ENCODE peak calls at places on chromosomes 16 and 17, in nine cellular contexts. R is body of pancreas, H is heart left ventricle, E is suprapubic skin, V is tibial nerve, K is A549, D is uterus, W is esophagus squamous epithelium, G is Peyer's patch. I is an unnamed sample.
A peak's percentile ranks its signal among the peaks of the same experiment; 100 is the strongest.

GRCh38 chr16:20073203-20074088 is at the start of gene GPR139:
- DNase-seq in R (no peak), H (no peak), E (no peak), V (no peak), K (no peak), D (no peak), W (no peak), G (no peak), I (no peak)

GRCh38 chr17:76630151-76630550 is 13.4 kb downstream of the ST6GALNAC1 start:
- DNase-seq in R (no peak), H (no peak), E (no peak), V (no peak), K (no peak), D (no peak), W (no peak), G (no peak), I (no peak)

GRCh38 chr16:23119570-23119969 is 29.7 kb downstream of the USP31 start:
- DNase-seq in R (no peak), H (no peak), E (no peak), V (no peak), K (no peak), D (no peak), W (no peak), G (no peak), I (no peak)

GRCh38 chr17:4230142-4230541 is 33.6 kb downstream of the ANKFY1 start:
- DNase-seq in R (peak; percentile 60), H (no peak), E (no peak), V (peak; percentile 72), K (peak; percentile 56), D (peak; percentile 89), W (no peak), G (no peak), I (no peak)

GRCh38 chr17:66661411-66661843 is 173.5 kb upstream of the CACNG5 start:
- DNase-seq in R (no peak), H (no peak), E (no peak), V (no peak), K (peak; percentile 77), D (no peak), W (no peak), G (no peak), I (no peak)

GRCh38 chr17:47687748-47688147 is 6.2 kb upstream of the TBKBP1 start:
- DNase-seq in R (no peak), H (no peak), E (no peak), V (no peak), K (no peak), D (no peak), W (no peak), G (no peak), I (no peak)

GRCh38 chr16:4433228-4433627 is 7.6 kb downstream of the DNAJA3 start:
- DNase-seq in R (no peak), H (no peak), E (no peak), V (no peak), K (no peak), D (no peak), W (no peak), G (no peak), I (no peak)

GRCh38 chr16:23901178-23902131 is 65.7 kb downstream of the PRKCB start:
- DNase-seq in R (no peak), H (no peak), E (no peak), V (no peak), K (no peak), D (no peak), W (no peak), G (no peak), I (no peak)

GRCh38 chr17:27244019-27244418 is 49.9 kb upstream of the WSB1 start:
- DNase-seq in R (no peak), H (no peak), E (no peak), V (no peak), K (no peak), D (no peak), W (no peak), G (no peak), I (no peak)

GRCh38 chr16:89615596-89616090 is 2.2 kb downstream of the DPEP1 start:
- DNase-seq in R (peak; percentile 52), H (no peak), E (no peak), V (no peak), K (no peak), D (no peak), W (no peak), G (no peak), I (no peak)

GRCh38 chr16:6571044-6571443 is 761.6 kb upstream of the RBFOX1 start:
- DNase-seq in R (no peak), H (no peak), E (no peak), V (no peak), K (no peak), D (no peak), W (no peak), G (no peak), I (no peak)

GRCh38 chr16:49698931-49699715 is 156.8 kb downstream of the ZNF423 start:
- DNase-seq in R (no peak), H (peak; percentile 77), E (peak; percentile 75), V (peak; percentile 70), K (no peak), D (peak; percentile 63), W (no peak), G (no peak), I (no peak)

GRCh38 chr16:12392585-12393089 is 411.1 kb downstream of the CPPED1 start:
- DNase-seq in R (peak; percentile 14), H (no peak), E (no peak), V (peak; percentile 55), K (no peak), D (peak; percentile 55), W (no peak), G (no peak), I (no peak)

DNA sequence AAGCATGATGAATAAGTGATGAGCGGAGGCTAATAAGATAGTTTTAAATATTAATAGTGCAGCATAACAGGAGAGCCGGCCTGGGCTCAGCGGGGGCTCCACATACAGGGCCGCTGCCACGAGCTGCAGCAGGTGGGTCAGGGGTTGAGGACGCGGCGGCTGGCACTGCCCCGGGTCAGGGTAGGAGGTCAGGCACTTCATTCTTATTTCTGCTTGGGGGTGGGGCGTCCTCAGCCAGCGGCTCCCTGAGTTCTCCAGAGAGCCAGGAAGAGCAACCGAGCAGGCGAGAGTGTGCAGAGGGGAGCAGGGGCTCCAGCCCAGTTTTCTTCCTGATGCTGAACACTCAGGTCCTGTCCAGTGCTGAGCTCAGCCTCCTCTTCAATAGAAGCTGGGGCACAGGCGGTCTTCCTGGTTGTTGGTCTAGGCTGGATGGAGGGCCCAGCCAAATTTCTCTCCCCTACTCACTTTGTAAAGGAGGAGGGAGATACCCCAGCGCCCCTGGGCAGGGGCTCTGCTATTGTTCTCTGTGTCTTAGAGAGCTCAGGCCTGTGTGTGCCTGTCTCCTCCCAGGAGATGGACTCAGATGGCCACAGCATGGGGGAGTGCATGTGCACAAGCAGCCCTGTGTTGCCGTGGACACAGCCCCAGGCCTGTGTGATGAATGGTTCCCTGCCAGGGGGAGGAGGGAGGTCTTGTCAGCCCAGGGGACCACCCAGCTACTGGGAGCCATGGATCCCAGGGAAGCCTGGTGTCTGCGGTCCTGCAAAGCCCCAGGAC is 26.5 kb downstream of the GINS2 start:
- DNase-seq in R (no peak), H (peak; percentile 58), E (peak; percentile 44), V (no peak), K (no peak), D (no peak), W (no peak), G (no peak), I (peak; percentile 17)
- TF ChIP-seq POLR2A in R (no peak), H (no peak), E (no peak), V (no peak), K (no peak), D (no peak), W (no peak), G (no peak), I (no peak)

DNA sequence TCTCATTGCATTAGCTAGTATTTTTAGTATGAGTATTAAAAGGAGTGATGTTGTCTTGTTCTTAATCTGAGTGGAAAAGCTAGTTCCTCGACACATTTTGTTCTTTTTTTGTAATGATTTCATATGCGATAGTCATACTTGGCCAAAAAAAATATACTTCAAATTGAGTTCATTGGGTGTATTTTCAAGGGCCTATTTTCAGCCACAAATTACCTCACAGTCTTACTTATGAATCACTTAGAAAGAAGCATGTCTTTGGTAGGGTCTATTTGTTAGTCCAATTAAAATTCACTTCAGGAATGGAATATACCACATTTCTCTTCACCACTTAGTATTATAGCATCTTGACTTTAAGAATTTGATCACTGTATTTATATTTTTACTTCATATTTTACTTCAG is 337.2 kb downstream of the CDH11 start:
- DNase-seq in R (no peak), H (no peak), E (no peak), V (no peak), K (no peak), D (no peak), W (no peak), G (no peak), I (no peak)
- H3K9me3 ChIP-seq in R (no peaks in the 10 kb centered on the region), H (no peaks in the 10 kb centered on the region), E (no peaks in the 10 kb centered on the region), V (no peaks in the 10 kb centered on the region), K (no peaks in the 10 kb centered on the region), D (no peaks in the 10 kb centered on the region), W (no peaks in the 10 kb centered on the region), G (no peaks in the 10 kb centered on the region), I (no peaks in the 10 kb centered on the region)

GRCh38 chr17:49926886-49927285 is 42.1 kb upstream of the DLX4 start:
- DNase-seq in R (peak; percentile 31), H (no peak), E (no peak), V (no peak), K (peak; percentile 30), D (no peak), W (no peak), G (no peak), I (no peak)
- H3K27ac ChIP-seq in R (no peak overlapping the region), H (no peak overlapping the region), E (no peak overlapping the region), V (no peak overlapping the region), K (no peak overlapping the region), D (no peak overlapping the region), W (no peak overlapping the region), G (no peak overlapping the region), I (no peak overlapping the region)

GRCh38 chr16:68237243-68238028 is 1.5 kb upstream of the ESRP2 start:
- DNase-seq in R (peak; percentile 99), H (peak; percentile 98), E (peak; percentile 98), V (peak; percentile 98), K (peak; percentile 99), D (peak; percentile 97), W (peak; percentile 62), G (peak; percentile 93), I (peak; percentile 99)
- TF ChIP-seq POLR2A in R (peak; percentile 83), H (no peak), E (peak; percentile 53), V (peak; percentile 89), K (peak; percentile 97), D (peak; percentile 70), W (no peak), G (peak; percentile 95), I (peak; percentile 97)

GRCh38 chr17:22253007-22253406 is 560.7 kb downstream of the KCNJ18 start:
- DNase-seq in R (no peak), H (no peak), E (no peak), V (no peak), K (no peak), D (no peak), W (no peak), G (no peak), I (no peak)
- H3K9me3 ChIP-seq in R (no peaks in the 10 kb centered on the region), H (no peaks in the 10 kb centered on the region), E (no peaks in the 10 kb centered on the region), V (no peaks in the 10 kb centered on the region), K (peaks cover 10% of the 10 kb centered on the region), D (no peaks in the 10 kb centered on the region), W (no peaks in the 10 kb centered on the region), G (no peaks in the 10 kb centered on the region), I (no peaks in the 10 kb centered on the region)

I was measured in right lobe of liver.